ENCODE peak calls at places on chromosomes 13 and 19, in five cellular contexts. One of them, this sample, is unnamed.

GRCh38 chr13:75365724-75366173 is 116.2 kb downstream of the TBC1D4 start:
- DNase-seq in smooth muscle cell of the brain vasculature: no peak
- DNase-seq in immature natural killer cell: peak
- DNase-seq in memory B cell: no peak
- DNase-seq in RWPE1: peak
- DNase-seq in this sample: no peak

GRCh38 chr19:48926909-48927308 is 6.6 kb upstream of the DHDH start:
- DNase-seq in smooth muscle cell of the brain vasculature: no peak
- DNase-seq in immature natural killer cell: no peak
- DNase-seq in memory B cell: no peak
- DNase-seq in RWPE1: peak
- DNase-seq in this sample: no peak

GRCh38 chr13:27952931-27953670 is 16.0 kb downstream of the CDX2 start:
- DNase-seq in smooth muscle cell of the brain vasculature: no peak
- DNase-seq in immature natural killer cell: no peak
- DNase-seq in memory B cell: no peak
- DNase-seq in RWPE1: no peak
- DNase-seq in this sample: no peak

GRCh38 chr13:37173214-37173613 is 67.8 kb upstream of the CSNK1A1L start:
- DNase-seq in smooth muscle cell of the brain vasculature: no peak
- DNase-seq in immature natural killer cell: no peak
- DNase-seq in memory B cell: no peak
- DNase-seq in RWPE1: no peak
- DNase-seq in this sample: no peak

GRCh38 chr19:2312819-2313501 is 5.0 kb upstream of the LINGO3 start:
- DNase-seq in smooth muscle cell of the brain vasculature: no peak
- DNase-seq in immature natural killer cell: no peak
- DNase-seq in memory B cell: no peak
- DNase-seq in RWPE1: no peak
- DNase-seq in this sample: no peak

GRCh38 chr13:65330287-65330686 is 1899.8 kb downstream of the PCDH9 start:
- DNase-seq in smooth muscle cell of the brain vasculature: no peak
- DNase-seq in immature natural killer cell: no peak
- DNase-seq in memory B cell: no peak
- DNase-seq in RWPE1: no peak
- DNase-seq in this sample: no peak

GRCh38 chr13:88097541-88097940 is 426.4 kb downstream of the SLITRK5 start:
- DNase-seq in smooth muscle cell of the brain vasculature: no peak
- DNase-seq in immature natural killer cell: no peak
- DNase-seq in memory B cell: no peak
- DNase-seq in RWPE1: no peak
- DNase-seq in this sample: no peak

GRCh38 chr19:15194938-15195337 is 5.9 kb downstream of the NOTCH3 start:
- DNase-seq in smooth muscle cell of the brain vasculature: no peak
- DNase-seq in immature natural killer cell: no peak
- DNase-seq in memory B cell: no peak
- DNase-seq in RWPE1: no peak
- DNase-seq in this sample: no peak

GRCh38 chr19:45973564-45974338 is at the start of gene NOVA2:
- DNase-seq in smooth muscle cell of the brain vasculature: no peak
- DNase-seq in immature natural killer cell: peak
- DNase-seq in memory B cell: no peak
- DNase-seq in RWPE1: peak
- DNase-seq in this sample: peak

GRCh38 chr19:14072535-14073231 is at the start of gene MISP3:
- DNase-seq in smooth muscle cell of the brain vasculature: no peak
- DNase-seq in immature natural killer cell: peak
- DNase-seq in memory B cell: peak
- DNase-seq in RWPE1: no peak
- DNase-seq in this sample: no peak

GRCh38 chr19:2511991-2512390 is 36.1 kb downstream of the GADD45B start:
- DNase-seq in smooth muscle cell of the brain vasculature: no peak
- DNase-seq in immature natural killer cell: no peak
- DNase-seq in memory B cell: no peak
- DNase-seq in RWPE1: no peak
- DNase-seq in this sample: no peak

GRCh38 chr19:49347835-49348234 is 12.6 kb downstream of the CD37 start:
- DNase-seq in smooth muscle cell of the brain vasculature: no peak
- DNase-seq in immature natural killer cell: no peak
- DNase-seq in memory B cell: no peak
- DNase-seq in RWPE1: peak
- DNase-seq in this sample: peak

GRCh38 chr13:47632311-47632710 is 368.8 kb downstream of the SUCLA2 start:
- DNase-seq in smooth muscle cell of the brain vasculature: no peak
- DNase-seq in immature natural killer cell: no peak
- DNase-seq in memory B cell: no peak
- DNase-seq in RWPE1: no peak
- DNase-seq in this sample: no peak

GRCh38 chr19:28456264-28456663 is 756.7 kb downstream of the UQCRFS1 start:
- DNase-seq in smooth muscle cell of the brain vasculature: no peak
- DNase-seq in immature natural killer cell: no peak
- DNase-seq in memory B cell: no peak
- DNase-seq in RWPE1: no peak
- DNase-seq in this sample: no peak

GRCh38 chr13:39586142-39586541 is 16.9 kb downstream of the LHFPL6 start:
- DNase-seq in smooth muscle cell of the brain vasculature: no peak
- DNase-seq in immature natural killer cell: no peak
- DNase-seq in memory B cell: no peak
- DNase-seq in RWPE1: no peak
- DNase-seq in this sample: no peak

GRCh38 chr19:51143486-51143885 is 1.4 kb downstream of the SIGLEC7 start:
- DNase-seq in smooth muscle cell of the brain vasculature: no peak
- DNase-seq in immature natural killer cell: no peak
- DNase-seq in memory B cell: no peak
- DNase-seq in RWPE1: no peak
- DNase-seq in this sample: no peak

GRCh38 chr19:29478578-29479565 is 46.9 kb upstream of the VSTM2B start:
- DNase-seq in smooth muscle cell of the brain vasculature: no peak
- DNase-seq in immature natural killer cell: no peak
- DNase-seq in memory B cell: no peak
- DNase-seq in RWPE1: no peak
- DNase-seq in this sample: peak

GRCh38 chr13:44436589-44437337 is 63.1 kb downstream of the SERP2 start:
- DNase-seq in smooth muscle cell of the brain vasculature: peak
- DNase-seq in immature natural killer cell: peak
- DNase-seq in memory B cell: peak
- DNase-seq in RWPE1: peak
- DNase-seq in this sample: peak

GRCh38 chr19:51163257-51163656 is 21.2 kb downstream of the SIGLEC7 start:
- DNase-seq in smooth muscle cell of the brain vasculature: no peak
- DNase-seq in immature natural killer cell: no peak
- DNase-seq in memory B cell: no peak
- DNase-seq in RWPE1: no peak
- DNase-seq in this sample: no peak

GRCh38 chr13:45353895-45354294 is 12.9 kb upstream of the TPT1 start:
- DNase-seq in smooth muscle cell of the brain vasculature: no peak
- DNase-seq in immature natural killer cell: no peak
- DNase-seq in memory B cell: no peak
- DNase-seq in RWPE1: no peak
- DNase-seq in this sample: no peak

GRCh38 chr13:29546662-29547061 is 48.8 kb downstream of the SLC7A1 start:
- DNase-seq in smooth muscle cell of the brain vasculature: no peak
- DNase-seq in immature natural killer cell: no peak
- DNase-seq in memory B cell: no peak
- DNase-seq in RWPE1: no peak
- DNase-seq in this sample: no peak

This sample was measured in NCI-H1930.